ENCODE peak calls at places on chromosomes 12 and 14, in four cellular contexts. One of them, this sample, is unnamed. For H3K4me1, the result is how much of the 10 kb centered on the place peaks cover.

GRCh38 chr12:53618340-53618739 is 7.8 kb downstream of the ATF7 start:
- DNase-seq in colonic mucosa: no peak
- DNase-seq in OCI-LY7: peak
- DNase-seq in right atrium auricular region: no peak
- DNase-seq in this sample: no peak

GRCh38 chr14:101469382-101470251 is 91.7 kb upstream of the DIO3 start:
- DNase-seq in OCI-LY7: no peak
- DNase-seq in right atrium auricular region: peak
- DNase-seq in colonic mucosa: no peak
- DNase-seq in this sample: no peak

GRCh38 chr14:95895720-95896119 is 19.1 kb downstream of the TUNAR start:
- DNase-seq in OCI-LY7: peak
- DNase-seq in colonic mucosa: no peak
- DNase-seq in right atrium auricular region: no peak
- DNase-seq in this sample: peak

GRCh38 chr14:52873096-52873495 is 77.8 kb downstream of the FERMT2 start:
- DNase-seq in OCI-LY7: no peak
- DNase-seq in colonic mucosa: no peak
- DNase-seq in right atrium auricular region: no peak
- DNase-seq in this sample: no peak

GRCh38 chr12:112858776-112859175 is 48.0 kb upstream of the OAS1 start:
- DNase-seq in right atrium auricular region: no peak
- DNase-seq in OCI-LY7: no peak
- DNase-seq in colonic mucosa: no peak
- DNase-seq in this sample: no peak

GRCh38 chr14:41167040-41167439 is 439.6 kb upstream of the LRFN5 start:
- DNase-seq in colonic mucosa: no peak
- DNase-seq in OCI-LY7: no peak
- DNase-seq in right atrium auricular region: no peak
- DNase-seq in this sample: no peak

GRCh38 chr12:53207042-53207441 is at the start of gene ITGB7:
- DNase-seq in OCI-LY7: peak
- DNase-seq in colonic mucosa: peak
- DNase-seq in right atrium auricular region: no peak
- DNase-seq in this sample: no peak

GRCh38 chr14:81594012-81594411 is 60.4 kb upstream of the SEL1L start:
- DNase-seq in OCI-LY7: no peak
- DNase-seq in right atrium auricular region: no peak
- DNase-seq in colonic mucosa: no peak
- DNase-seq in this sample: no peak

GRCh38 chr14:25003537-25003936 is 46.4 kb downstream of the STXBP6 start:
- DNase-seq in right atrium auricular region: no peak
- DNase-seq in OCI-LY7: no peak
- DNase-seq in colonic mucosa: no peak
- DNase-seq in this sample: peak

GRCh38 chr14:75554482-75554881 is 23.9 kb upstream of the FLVCR2 start:
- DNase-seq in right atrium auricular region: no peak
- DNase-seq in OCI-LY7: no peak
- DNase-seq in colonic mucosa: no peak
- DNase-seq in this sample: no peak

GRCh38 chr14:92531151-92531873 is 17.7 kb downstream of the RIN3 start:
- DNase-seq in right atrium auricular region: no peak
- DNase-seq in colonic mucosa: no peak
- DNase-seq in OCI-LY7: no peak
- DNase-seq in this sample: no peak

GRCh38 chr12:55017421-55017820 is 2.4 kb upstream of the NEUROD4 start:
- DNase-seq in OCI-LY7: peak
- DNase-seq in right atrium auricular region: no peak
- DNase-seq in colonic mucosa: no peak
- DNase-seq in this sample: no peak

GRCh38 chr12:54549774-54550451 is 512 bp downstream of the PDE1B start:
- DNase-seq in right atrium auricular region: no peak
- DNase-seq in OCI-LY7: no peak
- DNase-seq in colonic mucosa: no peak
- DNase-seq in this sample: peak

GRCh38 chr14:60317609-60318008 is 68.6 kb downstream of the PPM1A start:
- DNase-seq in right atrium auricular region: no peak
- DNase-seq in colonic mucosa: no peak
- DNase-seq in OCI-LY7: no peak
- DNase-seq in this sample: no peak

GRCh38 chr12:42234970-42235369 is 3.1 kb downstream of the YAF2 start:
- DNase-seq in right atrium auricular region: no peak
- DNase-seq in colonic mucosa: no peak
- DNase-seq in OCI-LY7: no peak
- DNase-seq in this sample: no peak

GRCh38 chr12:23950775-23951391 is 1.4 kb upstream of the SOX5 start:
- DNase-seq in right atrium auricular region: peak
- DNase-seq in OCI-LY7: no peak
- DNase-seq in colonic mucosa: no peak
- DNase-seq in this sample: no peak

GRCh38 chr12:79255326-79255725 is 390.8 kb downstream of the SYT1 start:
- DNase-seq in OCI-LY7: no peak
- DNase-seq in right atrium auricular region: no peak
- DNase-seq in colonic mucosa: no peak
- DNase-seq in this sample: peak

GRCh38 chr12:91980345-91980744 is 165.3 kb downstream of the BTG1 start:
- DNase-seq in OCI-LY7: no peak
- DNase-seq in colonic mucosa: no peak
- DNase-seq in right atrium auricular region: no peak
- DNase-seq in this sample: peak

GRCh38 chr14:57066887-57067513 is 201.7 kb downstream of the EXOC5 start:
- DNase-seq in right atrium auricular region: no peak
- DNase-seq in colonic mucosa: peak
- DNase-seq in OCI-LY7: peak
- DNase-seq in this sample: peak

GRCh38 chr12:122813310-122813713 is 21.9 kb upstream of the HIP1R start:
- DNase-seq in right atrium auricular region: no peak
- DNase-seq in OCI-LY7: peak
- DNase-seq in colonic mucosa: no peak
- DNase-seq in this sample: no peak

GRCh38 chr12:3214508-3215365 is 137.6 kb downstream of the TSPAN9 start:
- DNase-seq in right atrium auricular region: no peak
- DNase-seq in colonic mucosa: no peak
- DNase-seq in OCI-LY7: peak
- DNase-seq in this sample: no peak

GRCh38 chr14:103503296-103503695 is 19.3 kb downstream of the CKB start:
- DNase-seq in OCI-LY7: no peak
- DNase-seq in right atrium auricular region: no peak
- DNase-seq in colonic mucosa: no peak
- DNase-seq in this sample: no peak

GRCh38 chr12:26845984-26846383 is 13.0 kb upstream of the ITPR2 start:
- DNase-seq in right atrium auricular region: peak
- DNase-seq in OCI-LY7: peak
- DNase-seq in colonic mucosa: no peak
- DNase-seq in this sample: peak

GRCh38 chr12:5586201-5586600 is 154.3 kb downstream of the NTF3 start:
- DNase-seq in right atrium auricular region: no peak
- DNase-seq in colonic mucosa: peak
- DNase-seq in OCI-LY7: no peak
- DNase-seq in this sample: peak

GRCh38 chr12:115960-116915 is 49.7 kb downstream of the IQSEC3 start:
- DNase-seq in right atrium auricular region: no peak
- DNase-seq in OCI-LY7: no peak
- DNase-seq in colonic mucosa: no peak
- DNase-seq in this sample: no peak

GRCh38 chr14:37197421-37198272 is at the start of gene MIPOL1:
- DNase-seq in colonic mucosa: peak
- DNase-seq in OCI-LY7: no peak
- DNase-seq in right atrium auricular region: peak
- DNase-seq in this sample: peak

GRCh38 chr14:95487669-95488084 is 28.8 kb downstream of the SYNE3 start:
- DNase-seq in right atrium auricular region: no peak
- DNase-seq in OCI-LY7: no peak
- DNase-seq in colonic mucosa: no peak
- DNase-seq in this sample: no peak

GRCh38 chr12:121284551-121285390 is 11.7 kb downstream of the CAMKK2 start:
- DNase-seq in OCI-LY7: no peak
- DNase-seq in colonic mucosa: peak
- DNase-seq in right atrium auricular region: no peak
- DNase-seq in this sample: no peak

GRCh38 chr12:122987086-122987951 is 6.8 kb downstream of the ARL6IP4 start:
- DNase-seq in colonic mucosa: no peak
- DNase-seq in OCI-LY7: no peak
- DNase-seq in right atrium auricular region: no peak
- DNase-seq in this sample: no peak

GRCh38 chr12:74169607-74170006 is 368.0 kb upstream of the ATXN7L3B start:
- DNase-seq in OCI-LY7: no peak
- DNase-seq in colonic mucosa: no peak
- DNase-seq in right atrium auricular region: no peak
- DNase-seq in this sample: no peak

GRCh38 chr12:2124466-2125023 is 71.8 kb downstream of the CACNA1C start:
- DNase-seq in OCI-LY7: no peak
- DNase-seq in colonic mucosa: no peak
- DNase-seq in right atrium auricular region: no peak
- DNase-seq in this sample: no peak

GRCh38 chr12:80596509-80596908 is 110.9 kb upstream of the MYF6 start:
- DNase-seq in colonic mucosa: no peak
- DNase-seq in OCI-LY7: no peak
- DNase-seq in right atrium auricular region: no peak
- DNase-seq in this sample: no peak
- H3K4me1 ChIP-seq in colonic mucosa: under half
- H3K4me1 ChIP-seq in OCI-LY7: under half
- H3K4me1 ChIP-seq in right atrium auricular region: under half
- H3K4me1 ChIP-seq in this sample: under half

GRCh38 chr12:108699955-108700563 is 31.3 kb downstream of the CORO1C start:
- DNase-seq in OCI-LY7: no peak
- DNase-seq in colonic mucosa: no peak
- DNase-seq in right atrium auricular region: no peak
- DNase-seq in this sample: no peak

GRCh38 chr12:108700833-108701450 is 30.4 kb downstream of the CORO1C start:
- DNase-seq in OCI-LY7: no peak
- DNase-seq in right atrium auricular region: no peak
- DNase-seq in colonic mucosa: no peak
- DNase-seq in this sample: no peak

GRCh38 chr12:108696996-108697290 is 34.4 kb downstream of the CORO1C start:
- DNase-seq in OCI-LY7: no peak
- DNase-seq in right atrium auricular region: no peak
- DNase-seq in colonic mucosa: no peak
- DNase-seq in this sample: no peak

GRCh38 chr12:108696111-108696995 is 35.0 kb downstream of the CORO1C start:
- DNase-seq in OCI-LY7: no peak
- DNase-seq in colonic mucosa: no peak
- DNase-seq in right atrium auricular region: no peak
- DNase-seq in this sample: peak

DNA sequence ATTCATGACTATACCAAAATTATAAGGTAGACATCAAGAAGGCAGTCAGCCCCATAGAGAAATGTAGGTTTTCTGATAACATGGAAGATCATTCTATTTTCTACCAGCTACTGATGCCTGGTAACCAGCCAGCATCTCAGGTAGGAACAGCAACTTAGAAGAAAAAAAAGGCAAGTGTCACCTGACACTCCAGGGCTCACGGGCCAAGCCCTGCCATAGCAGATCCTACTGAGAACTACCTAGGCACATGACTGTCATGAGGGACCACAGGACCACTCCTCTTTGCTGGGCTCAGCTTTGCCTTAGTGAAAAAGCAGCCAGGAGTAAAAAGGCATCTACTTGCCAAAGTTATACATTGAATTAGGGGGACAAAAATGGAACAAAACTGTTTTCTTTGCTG is 33.4 kb downstream of the CORO1C start:
- DNase-seq in colonic mucosa: no peak
- DNase-seq in right atrium auricular region: no peak
- DNase-seq in OCI-LY7: no peak
- DNase-seq in this sample: no peak
- H3K4me1 ChIP-seq in colonic mucosa: under half
- H3K4me1 ChIP-seq in right atrium auricular region: half or more
- H3K4me1 ChIP-seq in OCI-LY7: under half
- H3K4me1 ChIP-seq in this sample: half or more

GRCh38 chr12:56634837-56635538 is 4.9 kb upstream of the BAZ2A start:
- DNase-seq in colonic mucosa: peak
- DNase-seq in OCI-LY7: peak
- DNase-seq in right atrium auricular region: peak
- DNase-seq in this sample: peak

GRCh38 chr12:56631790-56632700 is 1.9 kb upstream of the BAZ2A start:
- DNase-seq in right atrium auricular region: peak
- DNase-seq in OCI-LY7: peak
- DNase-seq in colonic mucosa: peak
- DNase-seq in this sample: peak

GRCh38 chr12:56634242-56634836 is 4.2 kb upstream of the BAZ2A start:
- DNase-seq in colonic mucosa: peak
- DNase-seq in right atrium auricular region: no peak
- DNase-seq in OCI-LY7: peak
- DNase-seq in this sample: peak

GRCh38 chr12:56633465-56634241 is 3.5 kb upstream of the BAZ2A start:
- DNase-seq in right atrium auricular region: no peak
- DNase-seq in colonic mucosa: no peak
- DNase-seq in OCI-LY7: no peak
- DNase-seq in this sample: peak

GRCh38 chr12:56632701-56633464 is 2.8 kb upstream of the BAZ2A start:
- DNase-seq in OCI-LY7: peak
- DNase-seq in colonic mucosa: no peak
- DNase-seq in right atrium auricular region: no peak
- DNase-seq in this sample: peak
- H3K4me1 ChIP-seq in OCI-LY7: half or more
- H3K4me1 ChIP-seq in colonic mucosa: under half
- H3K4me1 ChIP-seq in right atrium auricular region: half or more
- H3K4me1 ChIP-seq in this sample: half or more

DNA sequence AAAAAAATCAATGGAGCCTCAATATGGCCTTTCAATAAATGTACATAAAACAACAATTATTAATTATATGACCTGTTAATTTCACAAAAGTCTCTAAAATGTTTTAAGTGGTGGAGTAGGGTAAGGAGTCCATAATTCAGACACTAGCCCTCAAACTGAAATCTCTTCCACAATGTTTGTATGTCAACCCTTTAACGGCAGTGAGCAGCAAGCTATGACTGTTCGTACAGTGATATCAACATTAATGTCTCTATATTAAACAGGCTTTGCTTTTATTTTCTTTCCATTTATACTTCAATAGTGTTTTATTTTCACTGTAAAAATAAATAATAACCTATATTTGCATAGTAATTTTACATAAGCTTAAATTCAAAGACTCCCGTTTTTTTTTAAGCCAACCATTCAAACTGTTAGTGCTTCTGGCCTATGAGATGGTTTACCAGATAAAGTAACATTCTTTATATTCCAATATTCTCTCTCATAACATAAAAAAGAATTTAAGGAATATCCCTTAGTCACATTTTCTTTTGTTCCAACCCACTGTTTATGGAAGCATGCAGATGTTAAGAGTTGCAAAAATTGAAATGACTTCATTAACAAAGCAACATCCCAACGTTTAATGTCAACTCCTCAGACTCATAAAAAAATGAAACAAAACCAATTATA is 2.4 kb downstream of the CDK17 start:
- DNase-seq in colonic mucosa: no peak
- DNase-seq in right atrium auricular region: no peak
- DNase-seq in OCI-LY7: no peak
- DNase-seq in this sample: peak
- H3K4me1 ChIP-seq in colonic mucosa: under half
- H3K4me1 ChIP-seq in right atrium auricular region: under half
- H3K4me1 ChIP-seq in OCI-LY7: under half
- H3K4me1 ChIP-seq in this sample: under half